ENCODE peak calls at places on chromosomes 13 and 19, in ten cellular contexts. X is GM12865, C is thoracic aorta, A is heart right ventricle, K is psoas muscle, M is GM23248, R is GM06990, Q is cardiac muscle cell, V is astrocyte of the spinal cord, Y is AG09309. L is an unnamed sample.

GRCh38 chr19:54190503-54190941 is 586 bp upstream of the TSEN34 start:
- DNase-seq in X (peak), C (peak), A (peak), K (peak), M (peak), R (peak), Q (peak), V (peak), Y (peak), L (peak)

GRCh38 chr19:57263244-57263643 is 17.0 kb upstream of the ZNF460 start:
- DNase-seq in X (no peak), C (no peak), A (no peak), K (no peak), M (no peak), R (no peak), Q (no peak), V (no peak), Y (no peak), L (no peak)

GRCh38 chr19:5822181-5822844 is 17.2 kb downstream of the FUT6 start:
- DNase-seq in X (no peak), C (no peak), A (no peak), K (no peak), M (no peak), R (no peak), Q (no peak), V (no peak), Y (no peak), L (no peak)

GRCh38 chr13:87923713-87924112 is 252.5 kb downstream of the SLITRK5 start:
- DNase-seq in X (no peak), C (no peak), A (no peak), K (no peak), M (no peak), R (no peak), Q (no peak), V (no peak), Y (no peak), L (no peak)

GRCh38 chr19:8638078-8638619 is 7.7 kb downstream of the NFILZ start:
- DNase-seq in X (no peak), C (no peak), A (no peak), K (no peak), M (no peak), R (no peak), Q (peak), V (peak), Y (peak), L (no peak)

GRCh38 chr13:29457299-29457698 is 138.2 kb downstream of the SLC7A1 start:
- DNase-seq in X (no peak), C (no peak), A (no peak), K (no peak), M (peak), R (no peak), Q (peak), V (peak), Y (peak), L (no peak)

GRCh38 chr19:10523135-10523636 is 5.9 kb upstream of the S1PR5 start:
- DNase-seq in X (no peak), C (no peak), A (no peak), K (no peak), M (no peak), R (no peak), Q (no peak), V (no peak), Y (no peak), L (no peak)

GRCh38 chr19:3774621-3775373 is 2.8 kb upstream of the RAX2 start:
- DNase-seq in X (no peak), C (no peak), A (no peak), K (no peak), M (no peak), R (no peak), Q (no peak), V (no peak), Y (no peak), L (no peak)

GRCh38 chr13:31234729-31235128 is 35.0 kb downstream of the B3GLCT start:
- DNase-seq in X (peak), C (no peak), A (no peak), K (no peak), M (peak), R (no peak), Q (peak), V (no peak), Y (no peak), L (no peak)

GRCh38 chr13:113474179-113474578 is 16.3 kb downstream of the DCUN1D2 start:
- DNase-seq in X (no peak), C (no peak), A (no peak), K (no peak), M (peak), R (no peak), Q (peak), V (no peak), Y (no peak), L (no peak)

GRCh38 chr19:4640247-4641000 is 1.1 kb downstream of the TNFAIP8L1 start:
- DNase-seq in X (no peak), C (no peak), A (no peak), K (no peak), M (no peak), R (no peak), Q (no peak), V (no peak), Y (no peak), L (no peak)

GRCh38 chr19:38665950-38666661 is 18.7 kb downstream of the ACTN4 start:
- DNase-seq in X (no peak), C (no peak), A (peak), K (peak), M (peak), R (no peak), Q (peak), V (no peak), Y (no peak), L (no peak)

GRCh38 chr19:10604460-10604980 is 17.4 kb upstream of the AP1M2 start:
- DNase-seq in X (peak), C (no peak), A (peak), K (peak), M (no peak), R (peak), Q (no peak), V (no peak), Y (no peak), L (no peak)

GRCh38 chr19:15502264-15502663 is 6.1 kb upstream of the CYP4F22 start:
- DNase-seq in X (no peak), C (no peak), A (no peak), K (no peak), M (no peak), R (no peak), Q (no peak), V (no peak), Y (no peak), L (no peak)

GRCh38 chr13:113852536-113853517 is 11.0 kb downstream of the GAS6 start:
- DNase-seq in X (no peak), C (no peak), A (peak), K (peak), M (no peak), R (no peak), Q (no peak), V (no peak), Y (no peak), L (peak)

GRCh38 chr13:40385858-40386180 is 280.6 kb downstream of the FOXO1 start:
- DNase-seq in X (no peak), C (no peak), A (no peak), K (no peak), M (no peak), R (no peak), Q (no peak), V (no peak), Y (no peak), L (no peak)
- H3K4me3 ChIP-seq in X (no peak), C (no peak), A (no peak), K (no peak), M (no peak), R (no peak), Q (no peak), V (no peak), Y (no peak), L (no peak)

DNA sequence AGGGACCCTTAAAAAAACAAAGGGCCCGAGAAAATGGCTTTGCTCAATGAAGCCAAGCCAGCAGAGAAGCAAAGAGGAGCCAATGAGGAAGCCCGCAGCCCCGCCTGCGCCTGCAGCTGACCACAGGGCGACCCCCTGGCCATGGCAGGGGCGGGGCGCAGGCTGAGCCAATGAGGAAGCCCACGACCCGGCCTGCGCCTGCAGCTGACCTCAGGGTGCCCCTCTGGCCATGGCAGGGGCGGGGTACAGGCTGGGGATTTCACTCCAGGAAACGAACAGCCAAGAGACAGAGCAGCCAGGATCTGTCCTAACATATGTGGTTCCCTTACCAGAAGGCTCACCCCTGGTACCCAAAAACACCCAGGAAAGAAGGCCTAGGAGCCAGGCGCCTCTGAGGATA is 101.4 kb downstream of the STK24 start:
- DNase-seq in X (no peak), C (no peak), A (no peak), K (no peak), M (no peak), R (no peak), Q (peak), V (no peak), Y (no peak), L (no peak)
- H3K4me3 ChIP-seq in X (no peak), C (no peak), A (no peak), K (no peak), M (no peak), R (no peak), Q (no peak), V (no peak), Y (no peak), L (no peak)

GRCh38 chr13:65932013-65932412 is 1298.1 kb downstream of the PCDH9 start:
- DNase-seq in X (no peak), C (no peak), A (no peak), K (no peak), M (no peak), R (no peak), Q (no peak), V (no peak), Y (no peak), L (no peak)

GRCh38 chr13:65929436-65929835 is 1300.7 kb downstream of the PCDH9 start:
- DNase-seq in X (no peak), C (no peak), A (no peak), K (no peak), M (no peak), R (no peak), Q (no peak), V (no peak), Y (no peak), L (no peak)

GRCh38 chr13:65932587-65933239 is 1297.4 kb downstream of the PCDH9 start:
- DNase-seq in X (no peak), C (no peak), A (no peak), K (no peak), M (peak), R (no peak), Q (no peak), V (no peak), Y (peak), L (no peak)

GRCh38 chr13:65921933-65922332 is 1308.2 kb downstream of the PCDH9 start:
- DNase-seq in X (no peak), C (no peak), A (no peak), K (no peak), M (no peak), R (no peak), Q (peak), V (peak), Y (peak), L (no peak)

DNA sequence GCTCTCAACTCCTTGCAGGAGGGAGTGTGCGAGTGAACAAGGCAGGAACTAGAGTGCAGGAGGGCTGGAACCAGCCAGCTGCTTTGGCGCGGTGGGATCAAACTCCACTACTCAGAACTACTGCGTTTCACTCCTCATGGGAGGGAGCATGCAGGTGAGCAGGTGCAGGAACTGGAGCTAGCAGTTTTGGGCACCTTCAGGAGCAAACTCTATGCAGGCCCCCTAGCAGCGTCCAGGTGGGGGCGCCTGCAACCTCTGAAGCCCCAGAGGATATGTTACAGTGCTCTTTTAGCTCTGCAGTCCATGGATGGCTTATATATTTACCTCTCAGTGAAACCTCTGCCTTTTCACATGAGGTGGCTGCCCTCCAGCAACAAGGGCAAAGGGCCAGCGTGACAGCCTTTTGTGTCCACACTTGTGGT is 1303.4 kb downstream of the PCDH9 start:
- DNase-seq in X (no peak), C (no peak), A (peak), K (peak), M (no peak), R (no peak), Q (peak), V (no peak), Y (no peak), L (no peak)
- H3K4me3 ChIP-seq in X (no peak), C (no peak), A (no peak), K (no peak), M (no peak), R (no peak), Q (no peak), V (no peak), Y (no peak), L (no peak)

DNA sequence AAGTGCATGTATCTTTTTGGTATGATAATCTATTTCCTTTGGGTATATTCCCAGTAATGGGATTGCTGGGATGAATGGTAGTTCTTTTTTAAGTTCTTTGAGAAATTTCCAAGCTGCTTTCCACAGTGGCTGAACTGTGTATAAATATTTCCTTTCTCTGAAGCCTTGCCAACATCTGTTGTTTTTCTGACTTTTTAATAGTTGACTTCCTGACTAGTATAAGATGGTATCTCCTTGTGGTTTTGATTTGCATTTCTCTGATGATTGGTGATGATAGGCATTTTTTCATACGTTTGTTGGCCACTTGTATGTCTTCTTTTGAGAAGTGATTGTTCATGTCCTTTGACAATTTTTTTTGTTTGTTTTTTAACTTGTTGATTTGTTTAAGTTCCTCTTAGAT is 61.6 kb upstream of the PCDH17 start:
- DNase-seq in X (no peak), C (no peak), A (no peak), K (no peak), M (no peak), R (no peak), Q (no peak), V (peak), Y (no peak), L (no peak)
- H3K4me3 ChIP-seq in X (no peak), C (no peak), A (no peak), K (no peak), M (no peak), R (no peak), Q (no peak), V (no peak), Y (no peak), L (no peak)

DNA sequence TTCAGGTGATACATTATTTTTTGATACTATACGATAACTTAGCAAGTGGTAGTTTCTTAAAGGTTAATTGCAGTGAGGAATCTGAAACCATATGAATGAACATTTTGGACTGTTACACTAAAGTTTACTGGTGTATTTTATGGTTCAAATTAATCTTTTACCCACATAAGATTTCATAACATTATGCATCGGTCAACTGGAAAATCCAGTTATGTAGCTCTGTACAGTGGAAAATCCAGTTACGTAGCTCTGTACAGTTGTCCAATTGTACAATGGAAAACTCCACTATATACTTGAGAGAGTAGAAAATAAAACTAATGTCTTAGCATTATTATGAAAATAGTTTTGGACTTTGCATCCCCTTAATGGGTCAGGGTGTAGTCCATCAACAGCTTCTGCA is 2.0 kb upstream of the UBAC2 start:
- DNase-seq in X (no peak), C (no peak), A (no peak), K (no peak), M (no peak), R (no peak), Q (no peak), V (no peak), Y (no peak), L (no peak)
- H3K4me3 ChIP-seq in X (no peak), C (no peak), A (no peak), K (no peak), M (no peak), R (no peak), Q (no peak), V (no peak), Y (no peak), L (no peak)